ENCODE peak calls at places on chromosomes 6 and 20, in four cellular contexts. L is psoas muscle, U is endodermal cell, Z is heart right ventricle. C is an unnamed sample.

GRCh38 chr20:3710703-3711417 is 1.5 kb downstream of the SIGLEC1 start:
- DNase-seq in Z (peak; percentile 76), L (peak; percentile 79), U (peak; percentile 96), C (no peak)

GRCh38 chr6:87697581-87698552 is 4.2 kb downstream of the AKIRIN2 start:
- DNase-seq in U (no peak), Z (no peak), L (no peak), C (peak; percentile 61)

GRCh38 chr6:49950415-49950751 is 13.6 kb downstream of the DEFB114 start:
- DNase-seq in U (no peak), L (no peak), Z (no peak), C (no peak)

GRCh38 chr6:163324928-163325784 is 89.4 kb upstream of the QKI start:
- DNase-seq in U (no peak), Z (no peak), L (no peak), C (peak; percentile 60)

GRCh38 chr6:125197795-125198269 is 44.3 kb downstream of the TPD52L1 start:
- DNase-seq in L (peak; percentile 69), Z (peak; percentile 71), U (peak; percentile 56), C (no peak)

GRCh38 chr6:39301606-39302005 is 12.6 kb downstream of the KCNK17 start:
- DNase-seq in Z (no peak), U (peak; percentile 87), L (no peak), C (no peak)

GRCh38 chr6:79544299-79544927 is 7.2 kb upstream of the LCA5 start:
- DNase-seq in Z (no peak), L (no peak), U (no peak), C (no peak)

GRCh38 chr20:4925842-4926530 is 75.3 kb downstream of the SLC23A2 start:
- DNase-seq in L (peak; percentile 64), U (no peak), Z (peak; percentile 78), C (no peak)

GRCh38 chr6:84967389-84967788 is 203.0 kb upstream of the TBX18 start:
- DNase-seq in U (peak; percentile 83), L (no peak), Z (no peak), C (no peak)

DNA sequence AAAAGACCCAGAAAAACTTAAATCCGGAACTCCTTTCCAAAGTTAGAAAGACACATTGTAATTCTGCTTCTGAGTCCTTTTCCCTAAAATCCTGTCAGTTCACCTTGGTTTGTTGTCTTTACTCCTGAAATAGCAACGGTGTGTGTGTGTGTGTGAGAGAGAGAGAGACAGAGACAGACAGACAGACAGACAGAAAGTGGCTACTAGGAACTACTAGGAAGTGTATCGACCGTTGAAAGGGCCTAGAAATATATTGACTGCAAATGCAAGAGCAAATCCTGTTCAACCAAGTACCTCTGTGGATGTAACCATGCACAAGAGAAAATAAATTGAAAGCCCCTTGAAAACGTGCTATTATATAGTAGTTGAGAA is 100.0 kb upstream of the MLIP start:
- DNase-seq in L (no peak), U (no peak), Z (no peak), C (no peak)
- H3K27ac ChIP-seq in L (peak overlapping the region; percentile 92), U (no peak overlapping the region), Z (peak overlapping the region; percentile 63), C (no peak overlapping the region)

DNA sequence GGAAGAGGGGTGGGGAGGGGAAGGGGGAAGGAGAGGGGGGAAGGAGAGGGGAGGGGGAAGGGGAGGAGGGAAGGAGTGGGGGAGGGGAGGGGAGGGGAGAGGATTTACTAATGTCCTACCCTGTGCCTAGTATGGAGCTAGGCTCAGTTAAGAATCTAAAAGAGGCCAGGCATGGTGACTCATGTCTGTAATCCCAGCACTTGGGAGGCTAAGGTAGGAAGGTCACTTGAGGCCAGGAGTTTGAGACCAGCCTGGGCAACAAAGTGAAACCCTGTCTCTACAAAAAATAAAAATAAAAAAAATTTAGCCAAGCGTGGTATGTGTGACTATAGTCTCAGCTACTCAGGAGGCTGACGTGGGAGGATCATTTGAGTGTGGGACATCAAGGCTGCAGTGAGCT is 13.0 kb downstream of the UBE2J1 start:
- DNase-seq in U (no peak), L (no peak), Z (no peak), C (no peak)
- H3K36me3 ChIP-seq in U (peaks cover 66% of the 10 kb centered on the region), L (peaks cover 78% of the 10 kb centered on the region), Z (peaks cover 54% of the 10 kb centered on the region), C (peaks cover 45% of the 10 kb centered on the region)

DNA sequence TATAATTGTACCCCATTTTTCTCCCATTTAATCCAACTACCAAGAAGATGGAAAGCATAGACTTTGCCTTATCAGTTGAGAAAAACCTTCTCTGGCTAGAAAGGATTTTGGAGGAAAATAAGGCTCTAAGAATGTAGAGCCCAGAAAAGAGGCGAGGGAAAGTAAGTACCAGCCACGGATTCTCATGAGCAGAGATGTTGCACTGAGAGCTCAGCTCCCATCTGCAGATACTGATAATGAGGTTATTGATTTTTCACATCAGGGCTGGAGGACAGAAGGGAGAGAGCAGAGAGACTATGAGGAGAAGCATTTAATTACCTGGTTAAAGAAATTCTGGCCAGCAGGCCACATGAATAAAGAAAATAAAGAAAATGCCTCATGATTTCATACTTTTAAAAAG is 104.4 kb upstream of the FAM184A start:
- DNase-seq in Z (no peak), L (no peak), U (no peak), C (no peak)
- H3K27ac ChIP-seq in Z (no peak overlapping the region), L (no peak overlapping the region), U (no peak overlapping the region), C (no peak overlapping the region)

GRCh38 chr20:47235111-47235510 is 121.4 kb downstream of the ZMYND8 start:
- DNase-seq in L (no peak), Z (no peak), U (no peak), C (no peak)
- H3K36me3 ChIP-seq in L (peaks cover 87% of the 10 kb centered on the region), Z (peaks cover 53% of the 10 kb centered on the region), U (peaks cover 89% of the 10 kb centered on the region), C (peaks cover 56% of the 10 kb centered on the region)

GRCh38 chr20:53833333-53834043 is 236.9 kb downstream of the BCAS1 start:
- DNase-seq in Z (no peak), L (no peak), U (no peak), C (no peak)
- H3K27ac ChIP-seq in Z (no peak overlapping the region), L (no peak overlapping the region), U (no peak overlapping the region), C (no peak overlapping the region)

C was measured in SJSA1.